ENCODE peak calls at places on chromosomes 4 and X, in ten cellular contexts. One of them, this sample, is unnamed.

GRCh38 chr4:1584498-1584897 is 99.6 kb downstream of the FAM53A start:
- DNase-seq in mammary epithelial cell: no peak
- DNase-seq in ovary: no peak
- DNase-seq in cardiac muscle cell: no peak
- DNase-seq in GM23248: no peak
- DNase-seq in dorsolateral prefrontal cortex: no peak
- DNase-seq in K562: no peak
- DNase-seq in aorta: peak
- DNase-seq in upper lobe of left lung: no peak
- DNase-seq in mesendoderm: no peak
- DNase-seq in this sample: no peak

GRCh38 chr4:2878346-2878745 is 34.7 kb downstream of the ADD1 start:
- DNase-seq in mesendoderm: no peak
- DNase-seq in cardiac muscle cell: no peak
- DNase-seq in ovary: no peak
- DNase-seq in aorta: no peak
- DNase-seq in GM23248: no peak
- DNase-seq in upper lobe of left lung: no peak
- DNase-seq in K562: no peak
- DNase-seq in dorsolateral prefrontal cortex: no peak
- DNase-seq in mammary epithelial cell: no peak
- DNase-seq in this sample: no peak

GRCh38 chr4:137768196-137768595 is 235.9 kb upstream of the PCDH18 start:
- DNase-seq in mammary epithelial cell: no peak
- DNase-seq in cardiac muscle cell: no peak
- DNase-seq in K562: no peak
- DNase-seq in aorta: no peak
- DNase-seq in dorsolateral prefrontal cortex: no peak
- DNase-seq in mesendoderm: no peak
- DNase-seq in GM23248: peak
- DNase-seq in ovary: no peak
- DNase-seq in upper lobe of left lung: no peak
- DNase-seq in this sample: no peak

GRCh38 chr4:30396772-30397475 is 323.2 kb upstream of the PCDH7 start:
- DNase-seq in mammary epithelial cell: no peak
- DNase-seq in ovary: no peak
- DNase-seq in aorta: no peak
- DNase-seq in K562: no peak
- DNase-seq in dorsolateral prefrontal cortex: no peak
- DNase-seq in GM23248: no peak
- DNase-seq in cardiac muscle cell: no peak
- DNase-seq in upper lobe of left lung: no peak
- DNase-seq in mesendoderm: peak
- DNase-seq in this sample: no peak

GRCh38 chr4:76023381-76023780 is at the start of gene CXCL10:
- DNase-seq in dorsolateral prefrontal cortex: no peak
- DNase-seq in ovary: no peak
- DNase-seq in mesendoderm: no peak
- DNase-seq in K562: no peak
- DNase-seq in upper lobe of left lung: no peak
- DNase-seq in aorta: no peak
- DNase-seq in GM23248: no peak
- DNase-seq in cardiac muscle cell: no peak
- DNase-seq in mammary epithelial cell: peak
- DNase-seq in this sample: no peak

GRCh38 chr4:152590179-152591031 is 54.5 kb upstream of the FBXW7 start:
- DNase-seq in ovary: no peak
- DNase-seq in GM23248: peak
- DNase-seq in mesendoderm: peak
- DNase-seq in K562: no peak
- DNase-seq in aorta: no peak
- DNase-seq in cardiac muscle cell: no peak
- DNase-seq in upper lobe of left lung: no peak
- DNase-seq in mammary epithelial cell: peak
- DNase-seq in dorsolateral prefrontal cortex: no peak
- DNase-seq in this sample: no peak

GRCh38 chrX:154749856-154750255 is 1.0 kb downstream of the GAB3 start:
- DNase-seq in mammary epithelial cell: no peak
- DNase-seq in K562: no peak
- DNase-seq in mesendoderm: no peak
- DNase-seq in aorta: no peak
- DNase-seq in ovary: no peak
- DNase-seq in GM23248: peak
- DNase-seq in cardiac muscle cell: no peak
- DNase-seq in upper lobe of left lung: no peak
- DNase-seq in dorsolateral prefrontal cortex: no peak
- DNase-seq in this sample: no peak

GRCh38 chrX:8254386-8254785 is 83.3 kb upstream of the VCX2 start:
- DNase-seq in GM23248: no peak
- DNase-seq in cardiac muscle cell: no peak
- DNase-seq in dorsolateral prefrontal cortex: no peak
- DNase-seq in mesendoderm: no peak
- DNase-seq in mammary epithelial cell: no peak
- DNase-seq in upper lobe of left lung: no peak
- DNase-seq in ovary: no peak
- DNase-seq in K562: no peak
- DNase-seq in aorta: no peak
- DNase-seq in this sample: no peak

GRCh38 chr4:122548886-122549630 is 71.8 kb downstream of the IL21 start:
- DNase-seq in K562: no peak
- DNase-seq in cardiac muscle cell: no peak
- DNase-seq in mammary epithelial cell: no peak
- DNase-seq in dorsolateral prefrontal cortex: no peak
- DNase-seq in mesendoderm: no peak
- DNase-seq in upper lobe of left lung: no peak
- DNase-seq in ovary: no peak
- DNase-seq in GM23248: no peak
- DNase-seq in aorta: no peak
- DNase-seq in this sample: no peak

GRCh38 chr4:98993419-98994071 is 2.0 kb upstream of the METAP1 start:
- DNase-seq in K562: no peak
- DNase-seq in mesendoderm: no peak
- DNase-seq in cardiac muscle cell: no peak
- DNase-seq in GM23248: no peak
- DNase-seq in aorta: no peak
- DNase-seq in upper lobe of left lung: no peak
- DNase-seq in mammary epithelial cell: no peak
- DNase-seq in ovary: peak
- DNase-seq in dorsolateral prefrontal cortex: no peak
- DNase-seq in this sample: no peak

GRCh38 chr4:82561745-82562552 is at the start of gene TMEM150C:
- DNase-seq in mammary epithelial cell: no peak
- DNase-seq in K562: no peak
- DNase-seq in upper lobe of left lung: no peak
- DNase-seq in ovary: peak
- DNase-seq in mesendoderm: peak
- DNase-seq in GM23248: peak
- DNase-seq in dorsolateral prefrontal cortex: peak
- DNase-seq in aorta: peak
- DNase-seq in cardiac muscle cell: peak
- DNase-seq in this sample: no peak

DNA sequence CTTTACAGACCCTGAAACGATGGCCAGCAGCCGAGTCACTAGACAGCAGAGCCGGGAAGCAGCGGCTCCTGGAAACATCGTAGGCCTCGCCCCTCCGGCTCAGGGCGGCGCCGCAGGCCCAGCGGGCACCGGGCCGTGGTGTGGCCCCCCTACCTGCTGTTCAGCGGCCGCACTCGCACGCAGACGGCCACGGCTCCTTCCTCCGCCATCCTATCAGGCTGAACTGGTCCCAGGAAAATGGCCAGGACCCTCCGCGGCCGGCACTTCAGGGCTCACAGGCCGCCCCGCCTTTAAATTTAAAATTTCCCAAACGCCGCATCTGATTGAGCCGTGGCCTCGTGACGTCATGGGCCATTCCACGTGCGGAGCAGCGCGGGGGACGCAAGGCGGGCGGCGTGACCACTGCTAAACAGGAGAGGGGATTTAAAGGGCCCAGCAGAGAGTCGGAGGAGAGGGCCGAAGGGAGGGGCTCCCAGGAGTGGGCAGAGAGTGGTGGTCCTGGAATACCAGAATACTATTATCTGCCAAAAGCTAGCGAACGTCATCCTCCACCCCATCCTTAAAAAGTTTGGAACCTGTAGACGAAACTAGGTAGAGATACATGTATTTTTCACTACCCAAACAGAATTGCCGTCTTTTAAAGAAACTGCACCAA is at the start of gene CENPE:
- DNase-seq in cardiac muscle cell: peak
- DNase-seq in aorta: peak
- DNase-seq in GM23248: peak
- DNase-seq in dorsolateral prefrontal cortex: peak
- DNase-seq in upper lobe of left lung: peak
- DNase-seq in mammary epithelial cell: peak
- DNase-seq in K562: peak
- DNase-seq in ovary: peak
- DNase-seq in mesendoderm: peak
- DNase-seq in this sample: peak
- H3K27ac ChIP-seq in cardiac muscle cell: peak
- H3K27ac ChIP-seq in aorta: no peak
- H3K27ac ChIP-seq in GM23248: peak
- H3K27ac ChIP-seq in dorsolateral prefrontal cortex: no peak
- H3K27ac ChIP-seq in upper lobe of left lung: peak
- H3K27ac ChIP-seq in mammary epithelial cell: peak
- H3K27ac ChIP-seq in K562: peak
- H3K27ac ChIP-seq in ovary: peak
- H3K27ac ChIP-seq in mesendoderm: no peak
- H3K27ac ChIP-seq in this sample: peak

DNA sequence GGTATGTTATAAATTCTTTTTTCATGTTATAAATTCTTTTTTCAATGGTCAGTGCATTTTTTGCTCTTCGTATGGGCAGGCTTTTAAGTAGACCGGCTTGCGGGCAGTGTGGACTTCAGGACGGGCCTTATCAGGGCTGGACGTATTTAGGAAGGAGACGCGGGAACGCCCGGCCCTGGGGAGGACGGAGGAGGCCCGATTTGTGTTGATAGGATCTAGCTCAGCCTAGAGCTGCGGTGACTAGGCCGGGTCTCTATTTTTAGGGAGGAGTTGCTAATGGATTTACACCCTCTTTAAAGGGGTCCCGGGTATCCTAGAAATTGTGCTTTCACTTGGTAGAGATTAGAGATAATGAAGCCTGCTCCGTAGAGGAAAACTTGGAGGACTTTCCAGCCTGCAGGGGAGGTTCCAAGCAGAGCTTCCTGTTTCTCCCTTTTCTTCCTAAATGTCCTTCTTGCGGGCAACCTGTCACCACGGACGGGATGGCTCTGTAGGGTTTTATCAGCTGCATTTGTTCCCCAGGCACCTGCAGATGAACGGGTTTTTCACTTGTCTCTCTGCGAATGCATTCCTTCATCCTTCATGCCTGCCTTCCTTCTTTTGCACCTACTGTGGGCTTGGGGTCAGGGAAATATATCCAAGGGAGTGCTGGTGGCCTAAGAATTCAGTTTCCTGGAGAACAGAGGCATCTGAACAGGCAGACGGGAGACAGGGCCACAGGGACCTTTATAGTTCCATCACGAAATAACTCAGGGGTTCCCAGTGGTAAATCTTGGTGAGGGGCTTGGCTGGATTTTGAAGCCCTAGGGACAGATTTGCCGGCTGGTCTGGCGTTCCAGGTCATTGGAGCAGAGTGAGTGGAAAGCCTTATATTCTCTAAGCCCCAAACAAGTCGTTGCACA is 1.4 kb downstream of the CD99 start:
- DNase-seq in mammary epithelial cell: no peak
- DNase-seq in upper lobe of left lung: no peak
- DNase-seq in dorsolateral prefrontal cortex: no peak
- DNase-seq in GM23248: peak
- DNase-seq in ovary: peak
- DNase-seq in cardiac muscle cell: peak
- DNase-seq in aorta: peak
- DNase-seq in mesendoderm: peak
- DNase-seq in K562: peak
- DNase-seq in this sample: no peak
- H3K27ac ChIP-seq in mammary epithelial cell: peak
- H3K27ac ChIP-seq in upper lobe of left lung: peak
- H3K27ac ChIP-seq in dorsolateral prefrontal cortex: no peak
- H3K27ac ChIP-seq in GM23248: peak
- H3K27ac ChIP-seq in ovary: no peak
- H3K27ac ChIP-seq in cardiac muscle cell: peak
- H3K27ac ChIP-seq in aorta: peak
- H3K27ac ChIP-seq in mesendoderm: no peak
- H3K27ac ChIP-seq in K562: no peak
- H3K27ac ChIP-seq in this sample: peak

DNA sequence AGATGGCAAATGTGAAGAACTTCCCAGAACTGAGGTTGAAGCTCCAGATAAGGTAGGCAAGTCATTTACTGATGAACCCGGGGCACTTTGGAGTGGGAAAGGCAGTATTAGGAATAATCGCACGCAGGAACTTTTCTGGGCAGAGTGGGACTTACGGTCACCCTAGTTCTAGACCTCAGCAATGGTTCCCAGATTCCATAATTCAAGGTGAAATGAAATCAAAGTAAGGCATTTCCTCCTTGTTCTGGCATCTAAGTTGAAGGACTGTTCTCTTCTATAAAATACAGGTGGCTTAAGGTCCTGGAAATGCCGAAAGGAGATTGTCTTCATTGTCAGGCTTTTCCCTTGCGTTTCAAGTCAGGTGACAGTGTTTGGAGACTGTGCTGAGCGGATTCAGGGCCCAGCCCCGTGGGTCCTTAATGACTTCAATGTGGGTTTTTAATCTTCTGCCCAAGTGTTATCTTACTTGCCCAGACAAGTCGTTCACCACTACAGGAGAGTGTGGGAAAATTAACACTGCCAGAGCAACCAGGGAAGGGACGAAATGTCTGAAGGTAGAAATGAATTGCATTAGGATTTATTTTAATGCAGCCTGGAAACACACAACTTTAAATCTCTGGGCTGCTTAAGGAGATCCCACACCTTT is 52.1 kb upstream of the STOX2 start:
- DNase-seq in upper lobe of left lung: no peak
- DNase-seq in mammary epithelial cell: peak
- DNase-seq in GM23248: no peak
- DNase-seq in dorsolateral prefrontal cortex: no peak
- DNase-seq in aorta: no peak
- DNase-seq in mesendoderm: no peak
- DNase-seq in ovary: no peak
- DNase-seq in cardiac muscle cell: no peak
- DNase-seq in K562: no peak
- DNase-seq in this sample: no peak
- H3K27ac ChIP-seq in upper lobe of left lung: no peak
- H3K27ac ChIP-seq in mammary epithelial cell: peak
- H3K27ac ChIP-seq in GM23248: no peak
- H3K27ac ChIP-seq in dorsolateral prefrontal cortex: no peak
- H3K27ac ChIP-seq in aorta: no peak
- H3K27ac ChIP-seq in mesendoderm: no peak
- H3K27ac ChIP-seq in ovary: no peak
- H3K27ac ChIP-seq in cardiac muscle cell: no peak
- H3K27ac ChIP-seq in K562: no peak
- H3K27ac ChIP-seq in this sample: no peak

DNA sequence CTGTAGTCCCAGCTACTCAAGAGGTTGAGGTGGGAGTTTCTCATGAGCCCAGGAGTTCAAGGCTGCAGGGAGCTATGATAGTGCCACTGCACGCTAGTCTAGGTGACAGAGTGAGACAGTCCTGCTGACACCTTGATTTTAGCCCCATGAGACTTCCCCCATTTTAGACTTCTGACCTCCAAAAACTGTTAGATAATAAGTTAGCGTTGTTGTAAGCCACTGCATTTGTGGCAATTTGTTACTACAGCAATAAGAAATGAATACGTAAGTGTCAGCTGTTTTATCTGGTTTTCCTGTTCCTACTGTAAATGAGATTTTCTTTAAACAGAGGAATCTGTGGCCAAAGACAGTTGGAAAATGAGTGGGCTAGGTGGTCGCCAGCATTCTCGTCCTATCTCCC is 83.9 kb downstream of the ARHGAP10 start:
- DNase-seq in upper lobe of left lung: no peak
- DNase-seq in mesendoderm: no peak
- DNase-seq in mammary epithelial cell: no peak
- DNase-seq in aorta: no peak
- DNase-seq in dorsolateral prefrontal cortex: no peak
- DNase-seq in cardiac muscle cell: no peak
- DNase-seq in GM23248: no peak
- DNase-seq in K562: no peak
- DNase-seq in ovary: no peak
- DNase-seq in this sample: no peak
- H3K27ac ChIP-seq in upper lobe of left lung: no peak
- H3K27ac ChIP-seq in mesendoderm: no peak
- H3K27ac ChIP-seq in mammary epithelial cell: no peak
- H3K27ac ChIP-seq in aorta: peak
- H3K27ac ChIP-seq in dorsolateral prefrontal cortex: no peak
- H3K27ac ChIP-seq in cardiac muscle cell: no peak
- H3K27ac ChIP-seq in GM23248: no peak
- H3K27ac ChIP-seq in K562: no peak
- H3K27ac ChIP-seq in ovary: peak
- H3K27ac ChIP-seq in this sample: no peak

This sample was measured in caudate nucleus.